ENCODE peak calls at places on chromosome 6, in five cellular contexts. One of them, this sample, is unnamed.

GRCh38 chr6:83633149-83633548 is 75.8 kb downstream of the SNAP91 start:
- DNase-seq in mesendoderm: peak; percentile 32
- DNase-seq in neuronal stem cell: no peak
- DNase-seq in IMR-90: no peak
- DNase-seq in H9: peak; percentile 29
- DNase-seq in this sample: no peak

GRCh38 chr6:3271756-3272155 is 13.0 kb downstream of the PSMG4 start:
- DNase-seq in mesendoderm: no peak
- DNase-seq in neuronal stem cell: no peak
- DNase-seq in IMR-90: no peak
- DNase-seq in H9: no peak
- DNase-seq in this sample: no peak

GRCh38 chr6:85580878-85581267 is 12.8 kb downstream of the SNX14 start:
- DNase-seq in mesendoderm: peak; percentile 80
- DNase-seq in neuronal stem cell: no peak
- DNase-seq in H9: peak; percentile 58
- DNase-seq in IMR-90: peak; percentile 78
- DNase-seq in this sample: no peak

GRCh38 chr6:163860194-163861081 is 445.9 kb downstream of the QKI start:
- DNase-seq in IMR-90: peak; percentile 86
- DNase-seq in neuronal stem cell: no peak
- DNase-seq in H9: no peak
- DNase-seq in mesendoderm: no peak
- DNase-seq in this sample: no peak

GRCh38 chr6:37483917-37484785 is 15.5 kb downstream of the CCDC167 start:
- DNase-seq in mesendoderm: peak; percentile 48
- DNase-seq in H9: peak; percentile 77
- DNase-seq in IMR-90: peak; percentile 29
- DNase-seq in neuronal stem cell: peak; percentile 61
- DNase-seq in this sample: peak; percentile 18

GRCh38 chr6:112780498-112781096 is 433.5 kb downstream of the RFPL4B start:
- DNase-seq in IMR-90: peak; percentile 84
- DNase-seq in H9: peak; percentile 66
- DNase-seq in neuronal stem cell: peak; percentile 83
- DNase-seq in mesendoderm: peak; percentile 78
- DNase-seq in this sample: peak; percentile 78

GRCh38 chr6:125913864-125914351 is 42.7 kb upstream of the HINT3 start:
- DNase-seq in mesendoderm: no peak
- DNase-seq in neuronal stem cell: no peak
- DNase-seq in H9: no peak
- DNase-seq in IMR-90: peak; percentile 100
- DNase-seq in this sample: peak; percentile 20

GRCh38 chr6:102407886-102408741 is 1014.6 kb downstream of the GRIK2 start:
- DNase-seq in neuronal stem cell: no peak
- DNase-seq in mesendoderm: no peak
- DNase-seq in H9: no peak
- DNase-seq in IMR-90: no peak
- DNase-seq in this sample: no peak

GRCh38 chr6:139881728-139882211 is 507.3 kb upstream of the CITED2 start:
- DNase-seq in IMR-90: peak; percentile 53
- DNase-seq in H9: peak; percentile 53
- DNase-seq in mesendoderm: peak; percentile 83
- DNase-seq in neuronal stem cell: no peak
- DNase-seq in this sample: no peak

DNA sequence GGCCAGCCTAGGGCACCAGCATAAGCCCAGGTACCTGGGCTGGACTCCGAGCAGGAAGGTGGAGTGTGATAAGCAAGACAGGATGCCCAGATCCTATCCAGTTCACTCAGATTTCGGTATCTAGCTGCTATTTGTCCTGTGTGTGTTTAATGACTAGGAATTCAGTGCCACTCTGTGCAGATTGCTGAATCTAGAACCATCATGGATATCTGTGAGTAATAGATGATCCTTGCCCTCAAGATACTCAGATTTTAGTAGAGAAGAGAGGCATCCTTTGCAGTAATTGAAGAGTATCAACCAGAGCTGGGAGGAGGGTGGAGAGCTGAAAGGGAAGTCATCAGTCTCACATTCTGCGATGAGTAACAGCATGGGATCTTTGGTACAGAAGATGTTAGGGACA is 155.0 kb upstream of the ARID1B start:
- DNase-seq in H9: no peak
- DNase-seq in mesendoderm: no peak
- DNase-seq in neuronal stem cell: no peak
- DNase-seq in IMR-90: no peak
- DNase-seq in this sample: no peak
- H3K4ac ChIP-seq in H9: no peak overlapping the region
- H3K4ac ChIP-seq in mesendoderm: no peak overlapping the region
- H3K4ac ChIP-seq in neuronal stem cell: no peak overlapping the region
- H3K4ac ChIP-seq in IMR-90: no peak overlapping the region
- H3K4ac ChIP-seq in this sample: no peak overlapping the region

GRCh38 chr6:62737792-62738191 is 451.8 kb upstream of the KHDRBS2 start:
- DNase-seq in neuronal stem cell: no peak
- DNase-seq in IMR-90: no peak
- DNase-seq in H9: no peak
- DNase-seq in mesendoderm: no peak
- DNase-seq in this sample: no peak

GRCh38 chr6:62740171-62740570 is 454.1 kb upstream of the KHDRBS2 start:
- DNase-seq in neuronal stem cell: no peak
- DNase-seq in mesendoderm: no peak
- DNase-seq in H9: no peak
- DNase-seq in IMR-90: no peak
- DNase-seq in this sample: no peak

GRCh38 chr6:62746161-62746560 is 460.1 kb upstream of the KHDRBS2 start:
- DNase-seq in H9: no peak
- DNase-seq in IMR-90: no peak
- DNase-seq in neuronal stem cell: no peak
- DNase-seq in mesendoderm: no peak
- DNase-seq in this sample: no peak

GRCh38 chr6:62740596-62740995 is 454.6 kb upstream of the KHDRBS2 start:
- DNase-seq in H9: no peak
- DNase-seq in mesendoderm: no peak
- DNase-seq in neuronal stem cell: no peak
- DNase-seq in IMR-90: no peak
- DNase-seq in this sample: no peak
- H3K4ac ChIP-seq in H9: no peak overlapping the region
- H3K4ac ChIP-seq in mesendoderm: no peak overlapping the region
- H3K4ac ChIP-seq in neuronal stem cell: no peak overlapping the region
- H3K4ac ChIP-seq in IMR-90: no peak overlapping the region
- H3K4ac ChIP-seq in this sample: no peak overlapping the region

GRCh38 chr6:42029881-42030280 is 20.4 kb upstream of the TAF8 start:
- DNase-seq in IMR-90: no peak
- DNase-seq in neuronal stem cell: no peak
- DNase-seq in H9: no peak
- DNase-seq in mesendoderm: no peak
- DNase-seq in this sample: no peak
- H3K4ac ChIP-seq in IMR-90: no peak overlapping the region
- H3K4ac ChIP-seq in neuronal stem cell: no peak overlapping the region
- H3K4ac ChIP-seq in H9: no peak overlapping the region
- H3K4ac ChIP-seq in mesendoderm: peak overlapping the region; percentile 17
- H3K4ac ChIP-seq in this sample: no peak overlapping the region

GRCh38 chr6:97591955-97592354 is 308.9 kb upstream of the MMS22L start:
- DNase-seq in IMR-90: no peak
- DNase-seq in neuronal stem cell: no peak
- DNase-seq in mesendoderm: peak; percentile 8
- DNase-seq in H9: peak; percentile 77
- DNase-seq in this sample: no peak

GRCh38 chr6:97594834-97595233 is 311.8 kb upstream of the MMS22L start:
- DNase-seq in IMR-90: peak; percentile 84
- DNase-seq in H9: no peak
- DNase-seq in neuronal stem cell: no peak
- DNase-seq in mesendoderm: no peak
- DNase-seq in this sample: no peak
- H3K4ac ChIP-seq in IMR-90: no peak overlapping the region
- H3K4ac ChIP-seq in H9: no peak overlapping the region
- H3K4ac ChIP-seq in neuronal stem cell: no peak overlapping the region
- H3K4ac ChIP-seq in mesendoderm: no peak overlapping the region
- H3K4ac ChIP-seq in this sample: no peak overlapping the region

GRCh38 chr6:29625337-29625930 is 7.5 kb downstream of the GABBR1 start:
- DNase-seq in IMR-90: no peak
- DNase-seq in H9: no peak
- DNase-seq in mesendoderm: peak; percentile 76
- DNase-seq in neuronal stem cell: no peak
- DNase-seq in this sample: no peak

GRCh38 chr6:29626948-29627761 is 5.8 kb downstream of the GABBR1 start:
- DNase-seq in mesendoderm: peak; percentile 39
- DNase-seq in H9: no peak
- DNase-seq in IMR-90: no peak
- DNase-seq in neuronal stem cell: no peak
- DNase-seq in this sample: no peak

GRCh38 chr6:29628419-29629281 is 4.3 kb downstream of the GABBR1 start:
- DNase-seq in neuronal stem cell: peak; percentile 78
- DNase-seq in mesendoderm: peak; percentile 97
- DNase-seq in IMR-90: peak; percentile 73
- DNase-seq in H9: peak; percentile 95
- DNase-seq in this sample: peak; percentile 39

GRCh38 chr6:29629571-29629970 is 3.4 kb downstream of the GABBR1 start:
- DNase-seq in IMR-90: no peak
- DNase-seq in mesendoderm: no peak
- DNase-seq in neuronal stem cell: no peak
- DNase-seq in H9: no peak
- DNase-seq in this sample: no peak

GRCh38 chr6:29627762-29628418 is 5.1 kb downstream of the GABBR1 start:
- DNase-seq in mesendoderm: peak; percentile 96
- DNase-seq in IMR-90: peak; percentile 86
- DNase-seq in H9: peak; percentile 94
- DNase-seq in neuronal stem cell: peak; percentile 86
- DNase-seq in this sample: no peak
- H3K4ac ChIP-seq in mesendoderm: peak overlapping the region; percentile 70
- H3K4ac ChIP-seq in IMR-90: peak overlapping the region; percentile 70
- H3K4ac ChIP-seq in H9: no peak overlapping the region
- H3K4ac ChIP-seq in neuronal stem cell: peak overlapping the region; percentile 20
- H3K4ac ChIP-seq in this sample: no peak overlapping the region

GRCh38 chr6:14382381-14383236 is 265.0 kb downstream of the CD83 start:
- DNase-seq in IMR-90: no peak
- DNase-seq in mesendoderm: no peak
- DNase-seq in H9: no peak
- DNase-seq in neuronal stem cell: no peak
- DNase-seq in this sample: no peak
- H3K4ac ChIP-seq in IMR-90: no peak overlapping the region
- H3K4ac ChIP-seq in mesendoderm: no peak overlapping the region
- H3K4ac ChIP-seq in H9: no peak overlapping the region
- H3K4ac ChIP-seq in neuronal stem cell: no peak overlapping the region
- H3K4ac ChIP-seq in this sample: no peak overlapping the region

DNA sequence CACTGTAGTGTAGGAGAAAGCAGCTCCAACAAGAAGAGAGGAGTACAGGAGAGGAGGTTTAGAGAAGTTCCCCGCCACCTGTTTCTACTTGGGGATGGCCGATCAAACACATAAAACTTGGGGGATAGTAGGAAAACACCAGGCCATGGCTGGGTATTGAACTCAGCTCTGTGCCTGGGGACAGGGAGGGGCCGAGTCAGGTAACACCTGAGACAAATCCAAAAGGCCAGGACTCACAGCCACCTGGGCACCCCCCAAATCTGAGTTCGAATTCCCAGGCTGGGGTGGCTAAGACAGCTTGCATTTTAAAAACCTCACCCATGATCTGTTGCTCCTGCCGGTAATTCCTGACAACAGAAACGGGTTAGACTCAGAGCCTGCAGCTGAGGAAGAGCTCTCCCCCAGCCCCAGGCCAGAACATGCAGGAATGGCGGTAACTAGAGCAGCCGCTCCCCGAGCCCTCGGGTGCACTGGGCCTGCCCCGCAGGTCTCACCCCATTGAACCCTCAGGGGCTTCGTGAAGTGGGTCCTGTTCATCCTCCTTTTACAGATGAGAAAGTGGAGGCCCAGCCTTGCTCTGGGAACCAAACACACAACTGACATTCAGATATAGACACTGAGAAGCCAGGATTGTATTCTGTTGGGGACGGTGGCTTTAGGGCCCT is 61.0 kb downstream of the TCP11 start:
- DNase-seq in mesendoderm: no peak
- DNase-seq in neuronal stem cell: no peak
- DNase-seq in H9: no peak
- DNase-seq in IMR-90: no peak
- DNase-seq in this sample: no peak
- H3K4ac ChIP-seq in mesendoderm: no peak overlapping the region
- H3K4ac ChIP-seq in neuronal stem cell: no peak overlapping the region
- H3K4ac ChIP-seq in H9: no peak overlapping the region
- H3K4ac ChIP-seq in IMR-90: no peak overlapping the region
- H3K4ac ChIP-seq in this sample: no peak overlapping the region

DNA sequence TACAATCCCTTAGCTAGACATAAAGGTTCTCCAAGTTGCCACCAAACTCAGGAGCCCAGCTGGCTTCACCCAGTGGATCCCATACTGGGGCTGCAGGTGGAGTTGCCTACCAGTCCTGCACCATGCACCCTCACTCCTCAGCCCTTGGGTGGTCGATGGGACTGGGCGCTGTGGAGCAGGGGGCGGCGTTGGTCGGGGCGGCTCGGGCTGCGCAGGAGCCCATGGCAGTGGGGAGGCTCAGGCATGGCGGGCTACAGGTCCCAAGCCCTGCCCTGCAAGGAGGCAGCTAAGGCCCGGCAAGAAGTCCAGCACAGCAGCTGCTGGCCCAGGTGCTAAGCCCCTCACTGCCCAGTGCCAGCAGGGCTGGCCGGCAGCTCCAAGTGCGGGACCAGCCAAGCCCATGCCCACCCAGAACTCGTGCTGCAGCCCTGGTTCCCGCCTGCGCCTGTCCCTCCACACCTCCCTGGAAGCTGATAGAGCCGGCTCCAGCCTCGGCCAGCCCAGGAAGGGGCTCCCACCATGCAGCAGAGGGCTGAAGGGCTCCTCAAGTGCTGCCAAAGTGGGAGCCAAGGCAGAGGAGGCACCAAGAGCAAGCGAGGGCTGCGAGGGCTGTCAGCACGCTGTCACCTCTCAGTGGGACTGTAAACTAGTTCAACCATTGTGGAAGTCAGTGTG is 912.1 kb downstream of the PHF3 start:
- DNase-seq in H9: no peak
- DNase-seq in neuronal stem cell: no peak
- DNase-seq in mesendoderm: no peak
- DNase-seq in IMR-90: no peak
- DNase-seq in this sample: no peak
- H3K4ac ChIP-seq in H9: no peak overlapping the region
- H3K4ac ChIP-seq in neuronal stem cell: peak overlapping the region; percentile 37
- H3K4ac ChIP-seq in mesendoderm: no peak overlapping the region
- H3K4ac ChIP-seq in IMR-90: no peak overlapping the region
- H3K4ac ChIP-seq in this sample: no peak overlapping the region